ENCODE peak calls at places on chromosome 16, in seven cellular contexts. Z is mucosa of descending colon, J is OCI-LY7, I is fibroblast of mammary gland, D is bronchial epithelial cell, W is Caco-2, G is neural progenitor cell. A is an unnamed sample.

GRCh38 chr16:88941051-88941932 is 35.7 kb downstream of the CBFA2T3 start:
- DNase-seq in Z (no peak), J (peak), I (no peak), D (no peak), W (peak), G (peak), A (no peak)

GRCh38 chr16:66169817-66170216 is 196.7 kb upstream of the CDH5 start:
- DNase-seq in Z (no peak), J (no peak), I (no peak), D (no peak), W (no peak), G (no peak), A (no peak)

GRCh38 chr16:79651363-79651762 is 50.8 kb upstream of the MAF start:
- DNase-seq in Z (peak), J (no peak), I (peak), D (peak), W (no peak), G (no peak), A (no peak)

GRCh38 chr16:27706803-27707685 is 157.1 kb downstream of the KATNIP start:
- DNase-seq in Z (no peak), J (no peak), I (no peak), D (no peak), W (no peak), G (no peak), A (no peak)

GRCh38 chr16:35497399-35497798 is 2038.0 kb downstream of the TP53TG3F start:
- DNase-seq in Z (no peak), J (no peak), I (no peak), D (no peak), W (no peak), G (no peak), A (no peak)

GRCh38 chr16:11602321-11602720 is 15.6 kb upstream of the LITAF start:
- DNase-seq in Z (no peak), J (peak), I (no peak), D (no peak), W (no peak), G (no peak), A (no peak)

GRCh38 chr16:86894925-86895324 is 316.6 kb downstream of the FOXL1 start:
- DNase-seq in Z (no peak), J (no peak), I (no peak), D (no peak), W (no peak), G (no peak), A (no peak)

GRCh38 chr16:47695746-47696145 is 234.6 kb downstream of the PHKB start:
- DNase-seq in Z (no peak), J (no peak), I (no peak), D (no peak), W (no peak), G (no peak), A (no peak)

GRCh38 chr16:27240948-27241531 is 27.5 kb downstream of the NSMCE1 start:
- DNase-seq in Z (no peak), J (no peak), I (peak), D (no peak), W (no peak), G (no peak), A (no peak)

GRCh38 chr16:59632266-59632855 is 898.2 kb upstream of the GOT2 start:
- DNase-seq in Z (no peak), J (no peak), I (peak), D (no peak), W (no peak), G (no peak), A (no peak)

GRCh38 chr16:73173396-73173795 is 125.5 kb upstream of the ZFHX3 start:
- DNase-seq in Z (no peak), J (no peak), I (peak), D (no peak), W (no peak), G (no peak), A (no peak)

GRCh38 chr16:27945233-27945975 is 118.1 kb downstream of the GSG1L start:
- DNase-seq in Z (no peak), J (no peak), I (no peak), D (no peak), W (no peak), G (peak), A (no peak)

GRCh38 chr16:69351309-69352027 is at the start of gene TMED6:
- DNase-seq in Z (peak), J (no peak), I (no peak), D (no peak), W (peak), G (no peak), A (no peak)

GRCh38 chr16:30783280-30784109 is 3.5 kb downstream of the ZNF629 start:
- DNase-seq in Z (no peak), J (no peak), I (no peak), D (no peak), W (no peak), G (no peak), A (no peak)

GRCh38 chr16:56603589-56603988 is 4.8 kb upstream of the MT2A start:
- DNase-seq in Z (peak), J (peak), I (peak), D (peak), W (peak), G (peak), A (no peak)

GRCh38 chr16:56931253-56931768 is 631 bp upstream of the HERPUD1 start:
- DNase-seq in Z (peak), J (peak), I (peak), D (no peak), W (peak), G (peak), A (no peak)

GRCh38 chr16:4360538-4361021 is 9.5 kb upstream of the PAM16 start:
- DNase-seq in Z (no peak), J (no peak), I (no peak), D (no peak), W (peak), G (peak), A (no peak)

GRCh38 chr16:3017806-3018506 is at the start of gene CLDN6:
- DNase-seq in Z (no peak), J (peak), I (no peak), D (no peak), W (no peak), G (peak), A (no peak)

GRCh38 chr16:13181432-13181831 is 280.0 kb downstream of the SHISA9 start:
- DNase-seq in Z (no peak), J (no peak), I (no peak), D (no peak), W (no peak), G (no peak), A (no peak)

GRCh38 chr16:3645108-3645503 is 9.4 kb upstream of the DNASE1 start:
- DNase-seq in Z (no peak), J (no peak), I (no peak), D (no peak), W (no peak), G (no peak), A (no peak)

GRCh38 chr16:4038448-4038847 is 77.8 kb downstream of the ADCY9 start:
- DNase-seq in Z (no peak), J (no peak), I (no peak), D (no peak), W (no peak), G (no peak), A (no peak)

GRCh38 chr16:17921357-17921978 is 415.1 kb downstream of the NPIPA8 start:
- DNase-seq in Z (peak), J (peak), I (peak), D (peak), W (peak), G (peak), A (peak)

GRCh38 chr16:73154063-73154870 is 106.3 kb upstream of the ZFHX3 start:
- DNase-seq in Z (no peak), J (no peak), I (no peak), D (no peak), W (no peak), G (no peak), A (no peak)

GRCh38 chr16:77531741-77532140 is 96.9 kb upstream of the ADAMTS18 start:
- DNase-seq in Z (no peak), J (no peak), I (peak), D (peak), W (no peak), G (no peak), A (no peak)

GRCh38 chr16:69093974-69094373 is 11.5 kb upstream of the HAS3 start:
- DNase-seq in Z (no peak), J (no peak), I (no peak), D (no peak), W (no peak), G (no peak), A (no peak)

GRCh38 chr16:65118866-65119265 is 3.0 kb downstream of the CDH11 start:
- DNase-seq in Z (no peak), J (no peak), I (no peak), D (no peak), W (no peak), G (no peak), A (no peak)

GRCh38 chr16:65119905-65120341 is 1.9 kb downstream of the CDH11 start:
- DNase-seq in Z (no peak), J (no peak), I (peak), D (no peak), W (no peak), G (peak), A (no peak)

GRCh38 chr16:65116216-65116615 is 5.6 kb downstream of the CDH11 start:
- DNase-seq in Z (no peak), J (no peak), I (no peak), D (no peak), W (no peak), G (no peak), A (no peak)

GRCh38 chr16:65116818-65117430 is 4.9 kb downstream of the CDH11 start:
- DNase-seq in Z (no peak), J (no peak), I (no peak), D (no peak), W (no peak), G (peak), A (no peak)

DNA sequence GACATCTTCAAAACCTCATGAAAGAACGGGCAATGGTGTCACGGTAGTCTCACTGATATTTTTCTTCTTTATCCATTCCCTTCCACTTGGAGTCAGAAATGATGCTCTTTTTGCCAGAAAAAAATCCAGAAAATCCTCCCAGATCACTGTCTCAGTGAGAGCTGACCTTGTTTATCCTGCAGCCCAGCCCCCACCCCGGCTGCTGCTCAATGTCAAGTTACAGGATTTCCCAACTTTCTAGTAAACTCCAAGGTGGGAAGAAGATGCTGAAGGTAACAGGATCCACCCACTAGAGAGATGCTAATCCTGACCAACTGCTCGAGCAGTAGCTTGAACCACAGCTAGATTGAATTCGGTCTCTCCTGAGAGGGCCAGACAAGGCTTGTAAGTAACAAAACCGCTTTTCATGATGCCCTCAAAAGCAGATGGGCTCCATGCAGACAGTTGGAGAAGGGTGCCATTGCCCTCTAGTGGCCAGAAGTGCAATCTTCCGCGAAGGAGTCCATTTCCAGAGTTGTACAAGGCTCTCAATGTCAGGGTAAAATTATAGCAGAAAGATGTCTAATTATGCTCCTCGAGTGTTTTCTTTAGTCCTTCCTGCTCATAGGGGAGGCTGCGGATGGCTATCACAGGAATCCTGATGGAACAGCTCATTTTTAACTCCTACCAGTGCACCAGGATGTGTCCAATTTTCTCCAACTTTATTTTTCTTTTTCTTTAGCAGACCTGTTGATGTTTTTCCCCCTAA is 4.0 kb downstream of the CDH11 start:
- DNase-seq in Z (peak), J (peak), I (peak), D (peak), W (peak), G (peak), A (peak)
- TF ChIP-seq CTCF in Z (peak), J (peak), I (peak), D (peak), W (peak), G (peak), A (peak)

GRCh38 chr16:85173077-85173980 is 61.1 kb upstream of the CIBAR2 start:
- DNase-seq in Z (no peak), J (no peak), I (peak), D (peak), W (peak), G (peak), A (no peak)
- H3K4me3 ChIP-seq in Z (no peak), J (no peak), I (peak), D (no peak), W (no peak), G (no peak), A (no peak)

DNA sequence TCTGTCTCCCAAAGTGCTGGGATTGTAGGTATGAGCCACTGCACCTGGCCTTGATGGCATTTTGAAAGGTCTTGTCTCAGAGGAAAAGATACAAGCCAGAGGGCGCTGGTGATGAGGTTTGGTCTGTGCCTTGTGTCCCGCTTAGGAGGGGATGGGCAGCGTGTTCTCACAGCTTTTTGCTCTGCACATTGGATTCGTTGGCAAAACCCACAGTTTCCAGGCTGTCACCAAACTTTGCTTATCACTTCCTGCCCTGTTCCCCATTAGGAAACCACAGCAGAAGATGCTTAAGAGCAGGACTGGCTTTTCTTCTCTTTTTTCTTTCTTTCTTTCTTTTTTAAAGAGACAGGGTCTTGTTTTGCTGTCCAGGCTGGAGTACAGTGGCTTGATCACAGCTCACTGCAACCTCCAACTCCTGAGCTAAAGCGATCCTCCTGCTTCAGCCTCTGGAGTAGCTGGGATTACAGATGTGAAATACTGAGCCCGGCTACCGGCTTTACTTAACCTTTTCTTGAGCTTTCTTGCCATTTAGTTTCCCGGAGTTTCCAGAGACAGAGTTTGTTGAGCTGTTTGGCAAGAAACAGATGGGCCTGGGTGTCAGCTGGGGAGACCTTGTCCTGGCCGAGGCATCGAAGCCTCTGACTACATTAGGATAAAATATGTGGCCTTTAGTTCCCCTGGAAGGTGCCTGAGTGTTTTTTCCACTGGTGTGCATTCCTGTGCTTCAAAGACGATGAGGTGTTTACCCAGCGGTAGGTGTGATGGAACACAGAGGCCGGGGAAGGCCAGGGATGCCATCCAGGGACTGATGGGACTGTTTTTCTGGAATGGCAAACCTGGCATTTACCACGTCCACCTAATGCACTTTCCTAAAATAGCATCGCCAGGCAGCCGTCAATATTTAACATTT is 112.9 kb downstream of the ABCC1 start:
- DNase-seq in Z (peak), J (peak), I (no peak), D (no peak), W (no peak), G (peak), A (no peak)
- TF ChIP-seq CTCF in Z (no peak), J (peak), I (no peak), D (no peak), W (no peak), G (peak), A (no peak)

DNA sequence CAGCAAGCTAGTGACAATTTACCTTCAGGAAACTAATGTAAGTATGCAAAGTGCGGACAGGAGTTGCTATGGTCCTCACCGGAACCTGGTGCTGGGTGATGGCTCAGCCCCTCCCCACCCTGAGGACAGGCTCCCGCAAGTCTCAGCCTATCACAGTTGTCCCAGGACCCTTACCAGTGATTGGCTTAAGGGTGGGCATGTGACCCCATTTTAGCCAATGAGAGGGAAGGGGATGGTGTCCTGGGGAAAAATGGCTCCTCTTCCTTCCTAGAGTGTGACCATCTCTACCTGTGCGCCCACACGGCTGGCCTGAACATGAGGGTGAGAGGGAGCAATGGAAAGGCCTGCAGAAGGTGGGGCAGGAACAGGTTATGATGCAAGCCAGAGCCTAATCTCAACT is 80.4 kb downstream of the C16orf78 start:
- DNase-seq in Z (no peak), J (no peak), I (no peak), D (no peak), W (no peak), G (no peak), A (no peak)
- H3K4me3 ChIP-seq in Z (no peak), J (no peak), I (no peak), D (no peak), W (no peak), G (no peak), A (no peak)

DNA sequence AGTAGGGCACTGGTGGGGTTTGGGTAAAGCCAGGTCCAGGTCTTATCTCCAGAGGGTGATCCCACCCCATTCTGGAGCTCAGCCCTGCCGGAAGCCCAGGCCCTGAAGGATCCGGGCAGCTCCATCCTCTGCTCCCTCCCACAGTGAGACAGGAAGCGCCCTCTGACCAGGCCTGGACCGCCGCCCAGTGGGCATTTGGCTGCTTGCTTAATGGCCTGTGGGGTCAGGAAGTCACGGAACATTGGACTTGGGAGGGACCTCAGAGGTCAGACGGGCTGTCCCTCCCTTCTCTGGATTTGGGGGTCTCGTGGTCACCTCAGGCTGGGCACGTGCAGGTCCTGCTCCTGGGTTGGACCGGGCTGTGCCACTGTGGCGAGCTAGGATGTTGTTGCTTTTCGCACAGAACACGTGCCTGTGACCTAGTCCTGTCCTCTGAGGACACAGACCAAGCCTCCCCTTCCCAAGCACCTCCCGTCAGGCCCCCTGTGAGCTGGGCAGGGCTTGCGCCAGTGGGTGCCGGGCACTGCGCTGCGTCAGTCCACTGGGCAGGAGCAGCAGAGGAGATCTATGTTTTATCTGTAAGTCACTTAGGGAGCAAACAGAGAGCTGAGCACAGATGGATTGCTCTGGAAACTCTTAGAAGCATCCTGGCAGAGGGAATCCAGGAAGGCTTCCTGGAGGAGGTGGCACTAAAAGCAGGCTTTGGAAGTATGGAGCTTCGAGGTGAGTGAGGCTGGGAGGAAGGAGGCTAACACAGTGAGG is 49.4 kb upstream of the GSE1 start:
- DNase-seq in Z (peak), J (no peak), I (peak), D (no peak), W (peak), G (no peak), A (no peak)
- TF ChIP-seq CTCF in Z (no peak), J (no peak), I (no peak), D (no peak), W (no peak), G (peak), A (no peak)

GRCh38 chr16:1871974-1872635 is at the start of gene MEIOB:
- DNase-seq in Z (peak), J (no peak), I (no peak), D (no peak), W (no peak), G (peak), A (no peak)
- H3K4me3 ChIP-seq in Z (no peak), J (no peak), I (no peak), D (no peak), W (no peak), G (peak), A (no peak)